ENCODE peak calls at places on chromosomes 5 and 9, in ten cellular contexts. V is Caco-2, Q is upper lobe of right lung, Z is upper lobe of left lung, W is HCT116, C is right lobe of liver, S is WERI-Rb-1, F is tibial artery, G is mammary epithelial cell, A is AG10803. H is an unnamed sample.

GRCh38 chr9:128162215-128163026 is 2.4 kb downstream of the BBLN start:
- DNase-seq in V (no peak), Q (no peak), Z (no peak), W (no peak), C (no peak), S (no peak), F (peak), G (no peak), A (peak), H (peak)

GRCh38 chr5:139808481-139809330 is 13.1 kb downstream of the PSD2 start:
- DNase-seq in V (peak), Q (peak), Z (no peak), W (no peak), C (no peak), S (no peak), F (no peak), G (no peak), A (peak), H (peak)

GRCh38 chr9:111056554-111056953 is 18.3 kb upstream of the LPAR1 start:
- DNase-seq in V (no peak), Q (no peak), Z (no peak), W (no peak), C (no peak), S (no peak), F (no peak), G (no peak), A (peak), H (no peak)

GRCh38 chr5:60377826-60378225 is 322.1 kb downstream of the DEPDC1B start:
- DNase-seq in V (no peak), Q (no peak), Z (no peak), W (no peak), C (no peak), S (no peak), F (no peak), G (no peak), A (no peak), H (no peak)

GRCh38 chr5:75335952-75336624 is 932 bp upstream of the HMGCR start:
- DNase-seq in V (peak), Q (no peak), Z (peak), W (peak), C (peak), S (peak), F (no peak), G (peak), A (peak), H (no peak)

GRCh38 chr9:82091610-82092009 is 103.0 kb downstream of the SPATA31D1 start:
- DNase-seq in V (no peak), Q (no peak), Z (no peak), W (no peak), C (no peak), S (no peak), F (no peak), G (no peak), A (no peak), H (no peak)

GRCh38 chr5:38286038-38286437 is 27.7 kb downstream of the EGFLAM start:
- DNase-seq in V (no peak), Q (no peak), Z (no peak), W (no peak), C (no peak), S (no peak), F (no peak), G (no peak), A (no peak), H (no peak)

GRCh38 chr9:22657713-22658112 is 211.1 kb downstream of the DMRTA1 start:
- DNase-seq in V (no peak), Q (no peak), Z (no peak), W (no peak), C (no peak), S (no peak), F (no peak), G (no peak), A (peak), H (no peak)

GRCh38 chr9:115946530-115946929 is 207.1 kb upstream of the PAPPA start:
- DNase-seq in V (no peak), Q (no peak), Z (no peak), W (no peak), C (no peak), S (no peak), F (no peak), G (no peak), A (peak), H (no peak)

GRCh38 chr5:36059571-36060515 is 6.8 kb downstream of the UGT3A2 start:
- DNase-seq in V (no peak), Q (no peak), Z (no peak), W (no peak), C (no peak), S (no peak), F (no peak), G (peak), A (peak), H (no peak)

GRCh38 chr9:133428579-133429215 is 6.5 kb downstream of the ADAMTS13 start:
- DNase-seq in V (peak), Q (no peak), Z (no peak), W (no peak), C (no peak), S (peak), F (no peak), G (no peak), A (no peak), H (no peak)

GRCh38 chr9:34559616-34560546 is 29.6 kb downstream of the CNTFR start:
- DNase-seq in V (no peak), Q (no peak), Z (no peak), W (no peak), C (no peak), S (peak), F (peak), G (peak), A (peak), H (peak)

GRCh38 chr9:106684940-106685695 is 177.8 kb upstream of the ZNF462 start:
- DNase-seq in V (no peak), Q (no peak), Z (no peak), W (no peak), C (no peak), S (no peak), F (no peak), G (no peak), A (no peak), H (no peak)

GRCh38 chr5:10513501-10514442 is 50.1 kb upstream of the ANKRD33B start:
- DNase-seq in V (peak), Q (no peak), Z (no peak), W (no peak), C (no peak), S (peak), F (no peak), G (no peak), A (peak), H (no peak)

GRCh38 chr9:125486109-125486508 is 220.9 kb downstream of the MAPKAP1 start:
- DNase-seq in V (peak), Q (no peak), Z (no peak), W (no peak), C (peak), S (no peak), F (no peak), G (no peak), A (no peak), H (no peak)

GRCh38 chr5:17448877-17449276 is 49.2 kb upstream of the TAF11L2 start:
- DNase-seq in V (no peak), Q (no peak), Z (no peak), W (no peak), C (no peak), S (no peak), F (no peak), G (peak), A (peak), H (no peak)

GRCh38 chr9:125145425-125145824 is 2.1 kb upstream of the SCAI start:
- DNase-seq in V (no peak), Q (no peak), Z (no peak), W (no peak), C (no peak), S (no peak), F (no peak), G (no peak), A (no peak), H (no peak)

GRCh38 chr5:36777105-36777757 is 99.3 kb upstream of the NIPBL start:
- DNase-seq in V (peak), Q (no peak), Z (no peak), W (peak), C (no peak), S (peak), F (peak), G (peak), A (peak), H (no peak)

GRCh38 chr9:134099123-134099761 is 31.4 kb upstream of the BRD3 start:
- DNase-seq in V (peak), Q (peak), Z (peak), W (peak), C (peak), S (peak), F (no peak), G (peak), A (peak), H (no peak)

GRCh38 chr9:129750010-129750409 is 2.8 kb downstream of the PTGES start:
- DNase-seq in V (peak), Q (no peak), Z (no peak), W (no peak), C (no peak), S (no peak), F (no peak), G (peak), A (peak), H (no peak)

GRCh38 chr9:96149881-96150280 is 152.1 kb downstream of the HSD17B3 start:
- DNase-seq in V (no peak), Q (no peak), Z (no peak), W (no peak), C (no peak), S (no peak), F (no peak), G (no peak), A (no peak), H (no peak)

GRCh38 chr5:132526290-132526973 is 16.9 kb downstream of the IL5 start:
- DNase-seq in V (peak), Q (peak), Z (peak), W (peak), C (peak), S (peak), F (no peak), G (peak), A (peak), H (no peak)
- H3K4me3 ChIP-seq in V (peak), Q (no peak), Z (no peak), W (peak), C (no peak), S (peak), F (no peak), G (no peak), A (no peak), H (no peak)

DNA sequence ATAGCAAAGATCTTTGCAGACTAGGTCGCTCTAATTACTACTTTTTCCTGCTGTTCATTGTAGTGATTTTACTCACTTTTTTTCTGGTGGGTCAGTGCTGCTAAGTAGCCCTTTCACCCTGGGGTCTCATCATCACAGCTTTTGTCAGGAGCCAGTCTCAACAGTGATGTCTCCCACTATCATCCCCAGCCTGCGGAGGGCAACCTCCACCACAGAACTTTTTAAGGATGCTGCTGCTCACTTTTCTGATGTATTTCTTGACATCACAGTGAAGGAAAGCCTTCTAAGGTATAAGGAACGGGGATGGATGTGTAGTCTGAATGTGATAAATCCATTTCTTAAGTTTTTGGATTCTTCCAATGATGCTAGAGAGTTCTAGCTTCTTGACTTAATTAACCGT is 242.5 kb upstream of the RIOK2 start:
- DNase-seq in V (peak), Q (no peak), Z (no peak), W (no peak), C (no peak), S (peak), F (no peak), G (peak), A (no peak), H (no peak)
- TF ChIP-seq CTCF in V (peak), Q (peak), Z (no peak), W (peak), C (no peak), S (peak), F (no peak), G (peak), A (peak), H (no peak)

GRCh38 chr5:6453937-6454560 is 5.4 kb downstream of the UBE2QL1 start:
- DNase-seq in V (no peak), Q (no peak), Z (no peak), W (no peak), C (no peak), S (peak), F (no peak), G (no peak), A (no peak), H (no peak)
- H3K4me3 ChIP-seq in V (no peak), Q (no peak), Z (no peak), W (no peak), C (no peak), S (no peak), F (peak), G (no peak), A (no peak), H (no peak)

DNA sequence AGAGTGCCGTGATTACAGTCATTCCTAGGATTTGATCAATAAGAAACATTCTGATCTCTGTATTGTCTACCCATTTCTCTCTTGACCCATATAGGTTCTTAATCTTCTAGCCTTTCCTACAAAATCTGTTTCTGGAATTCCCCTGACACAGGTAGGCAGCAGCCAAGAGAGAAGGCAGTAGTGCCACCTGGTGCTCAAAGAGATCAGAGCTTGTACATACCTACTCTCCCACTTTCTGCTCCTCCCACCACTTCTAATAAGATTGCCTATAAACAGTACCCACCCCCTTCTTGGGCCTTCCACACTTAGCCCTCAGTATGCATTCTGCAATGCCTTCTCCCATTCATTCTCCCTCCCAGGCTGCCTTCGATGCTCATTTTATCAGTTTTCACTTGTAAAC is 117.4 kb upstream of the RORB start:
- DNase-seq in V (peak), Q (no peak), Z (peak), W (peak), C (peak), S (peak), F (no peak), G (peak), A (no peak), H (no peak)
- TF ChIP-seq CTCF in V (no peak), Q (peak), Z (no peak), W (no peak), C (peak), S (peak), F (no peak), G (peak), A (no peak), H (peak)

DNA sequence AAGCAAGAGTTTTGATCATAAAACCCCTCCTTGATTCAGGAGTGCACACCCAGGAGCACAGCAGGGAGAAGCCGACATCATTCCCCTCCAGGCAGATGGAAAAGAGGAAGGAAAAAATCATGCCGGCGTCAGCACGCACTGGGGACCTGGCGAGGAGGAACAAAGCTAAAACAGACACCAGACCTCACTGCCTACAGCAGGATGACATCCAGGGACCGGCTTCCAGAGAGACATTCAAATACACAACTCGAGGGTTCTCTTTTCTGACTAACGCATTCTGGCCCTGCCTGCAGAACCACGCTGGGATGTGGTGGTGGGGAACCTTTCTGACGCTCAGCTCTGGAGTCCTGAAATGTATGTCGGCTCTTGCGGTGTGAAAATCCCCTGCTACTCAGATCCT is 2.7 kb downstream of the UBAC1 start:
- DNase-seq in V (no peak), Q (no peak), Z (peak), W (no peak), C (no peak), S (no peak), F (peak), G (no peak), A (no peak), H (no peak)
- H3K4me3 ChIP-seq in V (no peak), Q (no peak), Z (no peak), W (no peak), C (no peak), S (no peak), F (no peak), G (no peak), A (no peak), H (no peak)

GRCh38 chr5:135976216-135976615 is 21.4 kb upstream of the LECT2 start:
- DNase-seq in V (no peak), Q (no peak), Z (no peak), W (no peak), C (peak), S (no peak), F (no peak), G (no peak), A (no peak), H (no peak)

GRCh38 chr5:135978993-135979392 is 24.2 kb upstream of the LECT2 start:
- DNase-seq in V (no peak), Q (no peak), Z (no peak), W (no peak), C (no peak), S (no peak), F (no peak), G (no peak), A (no peak), H (no peak)

GRCh38 chr5:135979510-135979909 is 24.7 kb upstream of the LECT2 start:
- DNase-seq in V (no peak), Q (no peak), Z (no peak), W (no peak), C (no peak), S (no peak), F (no peak), G (no peak), A (peak), H (no peak)

GRCh38 chr5:135978212-135978631 is 23.4 kb upstream of the LECT2 start:
- DNase-seq in V (no peak), Q (no peak), Z (no peak), W (no peak), C (no peak), S (peak), F (no peak), G (no peak), A (no peak), H (no peak)

DNA sequence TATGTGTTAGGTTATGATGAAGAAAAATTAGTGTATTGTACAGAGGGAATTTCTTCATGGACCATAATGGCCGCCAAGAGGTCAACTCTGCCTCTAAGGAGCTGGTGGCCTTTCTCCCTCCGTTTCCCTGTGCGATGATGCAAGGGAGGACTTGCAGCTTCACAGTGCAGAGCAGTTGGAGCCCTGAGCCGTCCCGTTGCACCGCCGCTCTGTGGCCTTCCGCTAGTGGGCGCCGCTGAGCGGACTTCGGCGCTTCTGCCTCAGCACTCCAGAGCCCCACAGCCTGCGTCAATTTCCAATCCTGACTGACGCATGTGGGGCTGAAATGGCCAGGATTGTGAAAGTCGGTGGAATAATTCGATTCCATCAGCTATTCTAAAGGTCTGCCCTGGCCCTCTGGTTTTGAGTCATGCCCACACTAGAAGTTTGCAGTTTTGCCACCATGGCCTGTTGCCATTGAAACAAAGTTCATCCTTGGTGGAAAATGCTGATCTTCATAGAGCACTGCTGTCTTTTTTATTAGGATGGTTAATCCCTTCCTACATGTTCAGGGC is 22.7 kb upstream of the LECT2 start:
- DNase-seq in V (no peak), Q (peak), Z (peak), W (peak), C (peak), S (peak), F (peak), G (peak), A (peak), H (peak)
- TF ChIP-seq CTCF in V (no peak), Q (peak), Z (peak), W (peak), C (peak), S (peak), F (peak), G (peak), A (peak), H (peak)

GRCh38 chr9:15298362-15298761 is 8.7 kb downstream of the TTC39B start:
- DNase-seq in V (no peak), Q (no peak), Z (no peak), W (no peak), C (no peak), S (no peak), F (no peak), G (no peak), A (no peak), H (no peak)

GRCh38 chr9:15293727-15294405 is 13.2 kb downstream of the TTC39B start:
- DNase-seq in V (no peak), Q (no peak), Z (no peak), W (no peak), C (no peak), S (no peak), F (no peak), G (no peak), A (peak), H (no peak)

GRCh38 chr9:15293084-15293483 is 13.9 kb downstream of the TTC39B start:
- DNase-seq in V (no peak), Q (no peak), Z (no peak), W (no peak), C (no peak), S (no peak), F (no peak), G (no peak), A (no peak), H (no peak)

GRCh38 chr9:15299374-15299939 is 7.6 kb downstream of the TTC39B start:
- DNase-seq in V (no peak), Q (no peak), Z (no peak), W (no peak), C (no peak), S (no peak), F (no peak), G (no peak), A (no peak), H (no peak)

DNA sequence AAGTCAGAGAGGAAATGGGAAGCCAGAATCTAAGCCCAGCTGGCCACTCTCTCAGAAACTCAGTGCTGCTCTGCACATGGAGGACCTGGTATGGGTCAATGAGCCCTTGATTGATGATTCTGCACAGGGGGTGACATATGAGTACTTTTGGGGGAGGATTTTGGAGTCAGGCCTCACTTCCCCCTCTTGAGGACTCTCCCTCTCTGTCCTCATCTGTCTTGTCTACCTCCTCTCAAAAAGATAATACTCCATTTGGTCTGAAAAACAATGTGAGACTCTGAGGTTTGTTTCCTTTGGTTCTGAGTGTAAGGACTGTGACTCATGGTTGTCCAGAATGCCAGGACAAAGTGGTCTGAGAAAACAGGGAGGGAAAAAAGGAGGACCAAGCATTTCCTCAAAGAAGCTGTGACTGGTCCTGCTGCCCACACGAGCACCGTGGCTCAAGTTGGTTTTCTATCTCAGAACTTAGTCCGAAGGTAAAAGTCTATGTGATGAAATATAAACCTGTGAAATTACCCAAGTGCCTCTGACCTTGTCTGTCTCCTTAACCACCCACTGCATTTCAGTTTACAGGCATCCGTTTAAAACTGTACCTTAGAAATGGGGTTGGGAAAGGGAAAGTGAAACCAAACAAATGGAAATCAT is 11.1 kb downstream of the TTC39B start:
- DNase-seq in V (no peak), Q (no peak), Z (no peak), W (no peak), C (no peak), S (no peak), F (no peak), G (peak), A (peak), H (no peak)
- H3K4me3 ChIP-seq in V (no peak), Q (peak), Z (peak), W (no peak), C (peak), S (no peak), F (peak), G (peak), A (peak), H (peak)

GRCh38 chr9:135239769-135240141 is 152.3 kb downstream of the OLFM1 start:
- DNase-seq in V (no peak), Q (no peak), Z (no peak), W (no peak), C (no peak), S (no peak), F (no peak), G (no peak), A (no peak), H (no peak)

GRCh38 chr9:135240871-135241311 is 153.4 kb downstream of the OLFM1 start:
- DNase-seq in V (no peak), Q (peak), Z (no peak), W (no peak), C (no peak), S (no peak), F (no peak), G (no peak), A (no peak), H (peak)

GRCh38 chr9:135241381-135242380 is 154.2 kb downstream of the OLFM1 start:
- DNase-seq in V (peak), Q (peak), Z (no peak), W (no peak), C (no peak), S (peak), F (no peak), G (no peak), A (no peak), H (peak)

GRCh38 chr9:135239100-135239768 is 151.8 kb downstream of the OLFM1 start:
- DNase-seq in V (no peak), Q (peak), Z (no peak), W (no peak), C (no peak), S (no peak), F (no peak), G (no peak), A (no peak), H (peak)

GRCh38 chr9:135240222-135240621 is 152.8 kb downstream of the OLFM1 start:
- DNase-seq in V (no peak), Q (peak), Z (no peak), W (no peak), C (no peak), S (no peak), F (no peak), G (no peak), A (no peak), H (peak)
- TF ChIP-seq CTCF in V (no peak), Q (no peak), Z (no peak), W (no peak), C (no peak), S (no peak), F (no peak), G (no peak), A (no peak), H (no peak)